ENCODE peak calls at places on chromosomes 4 and X, in six cellular contexts. C, S, H, W, F and T are unnamed samples.

GRCh38 chr4:72319596-72319995 is 249.4 kb downstream of the ADAMTS3 start:
- DNase-seq in H (no peak), F (no peak), S (no peak), W (no peak), C (no peak), T (no peak)

GRCh38 chrX:10483191-10483808 is 137.1 kb downstream of the MID1 start:
- DNase-seq in H (no peak), F (no peak), W (no peak), S (peak; percentile 10), C (no peak), T (no peak)

GRCh38 chrX:40157228-40158035 is 59.7 kb upstream of the BCOR start:
- DNase-seq in F (no peak), W (no peak), H (no peak), C (peak; percentile 25), S (no peak), T (no peak)

GRCh38 chrX:124651031-124651430 is 304.7 kb downstream of the SH2D1A start:
- DNase-seq in F (no peak), H (no peak), W (no peak), C (no peak), S (no peak), T (no peak)

GRCh38 chr4:40316782-40317635 is 18.1 kb upstream of the CHRNA9 start:
- DNase-seq in F (peak; percentile 26), H (no peak), C (peak; percentile 86), S (peak; percentile 42), W (peak; percentile 67), T (no peak)

GRCh38 chrX:79096339-79096638 is 48.2 kb upstream of the GPR174 start:
- DNase-seq in C (no peak), H (no peak), S (no peak), F (no peak), W (no peak), T (no peak)

GRCh38 chr4:151604238-151604637 is 156.6 kb downstream of the GATB start:
- DNase-seq in F (no peak), W (no peak), C (peak; percentile 37), S (no peak), H (no peak), T (no peak)

GRCh38 chr4:156377036-156377700 is 423.5 kb upstream of the CTSO start:
- DNase-seq in C (no peak), W (no peak), S (no peak), H (no peak), F (no peak), T (no peak)

GRCh38 chr4:140719022-140719421 is 37.2 kb downstream of the TBC1D9 start:
- DNase-seq in C (no peak), W (no peak), S (no peak), H (no peak), F (no peak), T (no peak)

GRCh38 chr4:14115106-14115505 is 487.6 kb upstream of the BOD1L1 start:
- DNase-seq in H (no peak), C (no peak), F (no peak), S (no peak), W (no peak), T (no peak)

GRCh38 chr4:185734214-185734613 is 77.8 kb downstream of the SORBS2 start:
- DNase-seq in S (no peak), F (no peak), H (no peak), C (no peak), W (no peak), T (no peak)

GRCh38 chrX:2705461-2705860 is 14.4 kb downstream of the CD99 start:
- DNase-seq in S (no peak), W (no peak), C (no peak), F (no peak), H (no peak), T (no peak)

GRCh38 chr4:55947254-55947882 is 1.4 kb upstream of the CEP135 start:
- DNase-seq in W (no peak), H (no peak), S (no peak), C (peak; percentile 91), F (no peak), T (no peak)

GRCh38 chr4:115113382-115114106 is at the start of gene NDST4:
- DNase-seq in H (no peak), W (peak; percentile 79), S (peak; percentile 6), C (no peak), F (no peak), T (no peak)

GRCh38 chrX:37423864-37424569 is 74.9 kb downstream of the PRRG1 start:
- DNase-seq in S (no peak), H (no peak), C (no peak), F (no peak), W (no peak), T (no peak)

GRCh38 chr4:167219090-167219489 is 15.2 kb downstream of the SPOCK3 start:
- DNase-seq in H (no peak), F (no peak), S (no peak), W (no peak), C (no peak), T (no peak)

GRCh38 chr4:10696253-10696652 is 11.7 kb upstream of the CLNK start:
- DNase-seq in C (no peak), S (no peak), H (no peak), W (no peak), F (no peak), T (no peak)

GRCh38 chr4:3487861-3488260 is 24.8 kb downstream of the DOK7 start:
- DNase-seq in S (no peak), F (no peak), C (no peak), W (no peak), H (no peak), T (no peak)

GRCh38 chrX:40278340-40279090 is 180.8 kb upstream of the BCOR start:
- DNase-seq in C (no peak), S (no peak), W (no peak), H (peak; percentile 8), F (peak; percentile 12), T (no peak)